ENCODE peak calls at places on chromosomes 4 and X, in ten cellular contexts. V is tibial artery; O is CD8-positive, alpha-beta T cell; I is endodermal cell; T is Panc1; U is tibial nerve; L is colonic mucosa; B is prostate gland; R is neural progenitor cell; S is left ventricle myocardium inferior. E is an unnamed sample. For H3K4me1 and H3K9me3, the result is how much of the 10 kb centered on the place peaks cover.

GRCh38 chr4:41540687-41541086 is 2.7 kb downstream of the LIMCH1 start:
- DNase-seq in V (no peak), O (no peak), I (no peak), T (no peak), U (no peak), L (no peak), B (no peak), R (no peak), S (no peak), E (no peak)

GRCh38 chr4:152478456-152479237 is 57.2 kb downstream of the FBXW7 start:
- DNase-seq in V (no peak), O (no peak), I (no peak), T (no peak), U (no peak), L (no peak), B (no peak), R (no peak), S (no peak), E (no peak)

GRCh38 chrX:137034508-137034872 is 695 bp upstream of the GPR101 start:
- DNase-seq in V (no peak), O (no peak), I (no peak), T (no peak), U (no peak), L (no peak), B (no peak), R (no peak), S (no peak), E (no peak)

GRCh38 chr4:16027114-16027513 is 56.7 kb downstream of the PROM1 start:
- DNase-seq in V (no peak), O (no peak), I (no peak), T (no peak), U (no peak), L (no peak), B (no peak), R (no peak), S (no peak), E (peak)

GRCh38 chr4:185849543-185850185 is 37.7 kb upstream of the SORBS2 start:
- DNase-seq in V (peak), O (no peak), I (no peak), T (no peak), U (peak), L (no peak), B (no peak), R (no peak), S (peak), E (no peak)

GRCh38 chr4:40976343-40976742 is 226.6 kb downstream of the NSUN7 start:
- DNase-seq in V (no peak), O (no peak), I (peak), T (no peak), U (peak), L (peak), B (peak), R (peak), S (no peak), E (peak)

GRCh38 chr4:125283702-125284279 is 31.0 kb upstream of the FAT4 start:
- DNase-seq in V (no peak), O (no peak), I (no peak), T (peak), U (no peak), L (no peak), B (no peak), R (peak), S (no peak), E (peak)

GRCh38 chr4:171644430-171645057 is 168.7 kb upstream of the GALNTL6 start:
- DNase-seq in V (no peak), O (no peak), I (no peak), T (no peak), U (no peak), L (no peak), B (no peak), R (no peak), S (no peak), E (no peak)

GRCh38 chrX:154083134-154083517 is 14.4 kb downstream of the MECP2 start:
- DNase-seq in V (no peak), O (no peak), I (no peak), T (no peak), U (no peak), L (no peak), B (no peak), R (no peak), S (no peak), E (no peak)

GRCh38 chr4:165207016-165207430 is 338 bp upstream of the KLHL2 start:
- DNase-seq in V (no peak), O (no peak), I (no peak), T (no peak), U (no peak), L (peak), B (peak), R (peak), S (no peak), E (no peak)

GRCh38 chr4:6443035-6444023 is 29.1 kb downstream of the PPP2R2C start:
- DNase-seq in V (no peak), O (no peak), I (no peak), T (no peak), U (no peak), L (no peak), B (no peak), R (no peak), S (no peak), E (no peak)

GRCh38 chrX:54076903-54077302 is 32.6 kb upstream of the PHF8 start:
- DNase-seq in V (no peak), O (no peak), I (no peak), T (peak), U (no peak), L (no peak), B (no peak), R (no peak), S (no peak), E (peak)

GRCh38 chr4:163920426-163920825 is 425.9 kb downstream of the TMA16 start:
- DNase-seq in V (no peak), O (no peak), I (no peak), T (no peak), U (no peak), L (no peak), B (no peak), R (no peak), S (no peak), E (no peak)

GRCh38 chrX:12223650-12224049 is 85.4 kb downstream of the FRMPD4 start:
- DNase-seq in V (no peak), O (no peak), I (no peak), T (no peak), U (no peak), L (no peak), B (no peak), R (no peak), S (no peak), E (no peak)

GRCh38 chr4:71275004-71275403 is 63.8 kb upstream of the SLC4A4 start:
- DNase-seq in V (no peak), O (no peak), I (no peak), T (no peak), U (no peak), L (no peak), B (no peak), R (no peak), S (no peak), E (no peak)

GRCh38 chr4:142265536-142265935 is 580.6 kb downstream of the INPP4B start:
- DNase-seq in V (no peak), O (no peak), I (no peak), T (peak), U (no peak), L (no peak), B (no peak), R (no peak), S (no peak), E (peak)

GRCh38 chr4:175530655-175531054 is 281.4 kb downstream of the GPM6A start:
- DNase-seq in V (no peak), O (no peak), I (no peak), T (no peak), U (no peak), L (no peak), B (no peak), R (no peak), S (no peak), E (peak)

GRCh38 chrX:129000797-129001196 is 522.5 kb downstream of the SMARCA1 start:
- DNase-seq in V (no peak), O (no peak), I (no peak), T (no peak), U (no peak), L (no peak), B (no peak), R (no peak), S (no peak), E (no peak)

GRCh38 chrX:46819136-46819535 is 17.7 kb upstream of the RP2 start:
- DNase-seq in V (no peak), O (no peak), I (no peak), T (no peak), U (no peak), L (no peak), B (no peak), R (no peak), S (no peak), E (peak)

GRCh38 chr4:169615467-169616106 is 3.2 kb upstream of the NEK1 start:
- DNase-seq in V (no peak), O (no peak), I (no peak), T (no peak), U (no peak), L (no peak), B (no peak), R (no peak), S (no peak), E (no peak)

GRCh38 chr4:41331224-41331623 is 74.5 kb downstream of the UCHL1 start:
- DNase-seq in V (no peak), O (no peak), I (no peak), T (no peak), U (no peak), L (no peak), B (no peak), R (no peak), S (no peak), E (no peak)

GRCh38 chr4:62709618-62710252 is 1509.6 kb downstream of the ADGRL3 start:
- DNase-seq in V (no peak), O (no peak), I (no peak), T (no peak), U (no peak), L (no peak), B (no peak), R (peak), S (no peak), E (peak)

GRCh38 chr4:99868126-99868596 is 26.1 kb downstream of the LAMTOR3 start:
- DNase-seq in V (no peak), O (no peak), I (peak), T (no peak), U (no peak), L (no peak), B (peak), R (peak), S (no peak), E (peak)

GRCh38 chrX:107748490-107748889 is 27.1 kb downstream of the TSC22D3 start:
- DNase-seq in V (no peak), O (no peak), I (no peak), T (no peak), U (no peak), L (no peak), B (no peak), R (no peak), S (no peak), E (no peak)

GRCh38 chr4:52604215-52604614 is 54.9 kb downstream of the USP46 start:
- DNase-seq in V (no peak), O (no peak), I (no peak), T (no peak), U (no peak), L (no peak), B (no peak), R (no peak), S (peak), E (no peak)

GRCh38 chrX:37883196-37883595 is 35.8 kb upstream of the DYNLT3 start:
- DNase-seq in V (no peak), O (no peak), I (no peak), T (no peak), U (no peak), L (no peak), B (no peak), R (no peak), S (no peak), E (no peak)

GRCh38 chr4:53616219-53616618 is 24.9 kb upstream of the LNX1 start:
- DNase-seq in V (no peak), O (no peak), I (no peak), T (no peak), U (no peak), L (no peak), B (no peak), R (no peak), S (no peak), E (no peak)

GRCh38 chrX:39157796-39158195 is 356.5 kb downstream of the MID1IP1 start:
- DNase-seq in V (no peak), O (no peak), I (no peak), T (no peak), U (no peak), L (no peak), B (no peak), R (no peak), S (no peak), E (no peak)

GRCh38 chr4:131488772-131489171 is 1660.3 kb upstream of the PCDH10 start:
- DNase-seq in V (no peak), O (no peak), I (no peak), T (no peak), U (no peak), L (no peak), B (no peak), R (no peak), S (no peak), E (peak)

GRCh38 chr4:102163404-102164140 is 181.7 kb downstream of the SLC39A8 start:
- DNase-seq in V (no peak), O (no peak), I (no peak), T (no peak), U (no peak), L (no peak), B (no peak), R (peak), S (no peak), E (no peak)

GRCh38 chr4:55386073-55386472 is 9.7 kb upstream of the TMEM165 start:
- DNase-seq in V (no peak), O (no peak), I (peak), T (no peak), U (no peak), L (no peak), B (no peak), R (peak), S (no peak), E (no peak)

GRCh38 chrX:107454302-107454701 is 4.8 kb downstream of the FRMPD3 start:
- DNase-seq in V (no peak), O (peak), I (peak), T (no peak), U (no peak), L (no peak), B (no peak), R (no peak), S (no peak), E (no peak)

GRCh38 chrX:20139966-20140365 is 1.7 kb downstream of the EIF1AX start:
- DNase-seq in V (no peak), O (no peak), I (no peak), T (no peak), U (no peak), L (no peak), B (no peak), R (no peak), S (no peak), E (peak)

GRCh38 chrX:46446727-46447378 is 98.4 kb downstream of the ZNF674 start:
- DNase-seq in V (peak), O (peak), I (peak), T (peak), U (peak), L (peak), B (peak), R (peak), S (peak), E (peak)

DNA sequence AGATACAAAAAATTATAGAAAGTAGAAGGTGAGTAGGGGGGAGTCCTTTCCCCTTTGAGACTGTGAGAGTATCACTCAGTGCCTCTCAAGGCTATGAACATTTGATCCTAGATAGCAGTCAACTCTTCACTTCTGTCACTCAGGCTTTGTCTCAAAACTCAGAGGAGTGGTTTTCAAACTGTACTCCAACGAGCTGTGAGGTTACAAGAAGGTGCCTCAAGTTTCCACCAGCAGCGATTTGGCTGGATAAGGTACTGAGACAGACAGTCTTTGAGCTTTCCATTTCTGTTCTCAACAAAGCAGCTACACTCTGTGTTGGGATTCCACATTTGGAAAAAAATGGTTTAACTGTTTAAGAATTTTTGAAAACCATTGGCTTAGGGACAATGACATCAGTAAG is 48.0 kb upstream of the NDST3 start:
- DNase-seq in V (no peak), O (no peak), I (no peak), T (no peak), U (no peak), L (no peak), B (no peak), R (no peak), S (no peak), E (no peak)
- H3K4me1 ChIP-seq in V (under half), O (under half), I (under half), T (under half), U (under half), L (under half), B (under half), R (under half), S (under half), E (under half)

GRCh38 chr4:8932884-8933283 is 61.2 kb upstream of the HMX1 start:
- DNase-seq in V (no peak), O (no peak), I (no peak), T (no peak), U (no peak), L (no peak), B (no peak), R (no peak), S (no peak), E (no peak)
- H3K9me3 ChIP-seq in V (under half), O (under half), I (under half), T (under half), U (under half), L (under half), B (under half), R (under half), S (under half), E (under half)

DNA sequence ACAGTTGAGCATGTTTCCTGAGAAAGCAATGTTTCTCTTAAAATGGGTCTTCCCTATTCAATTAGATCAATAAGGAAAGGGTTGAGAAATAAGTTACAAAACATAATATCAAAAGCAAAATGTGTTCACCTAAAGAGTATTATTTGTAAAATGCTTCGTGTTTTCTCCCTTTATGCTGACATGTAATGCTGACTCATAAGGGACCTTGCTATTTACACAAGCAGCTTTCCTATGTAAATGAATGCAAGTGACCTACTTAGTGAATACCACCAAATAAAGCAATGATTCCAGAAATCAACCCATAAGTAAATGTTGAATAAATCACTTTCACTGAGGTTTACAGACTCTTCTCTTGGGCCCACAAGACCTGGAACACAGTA is 91.5 kb downstream of the ELOVL6 start:
- DNase-seq in V (no peak), O (no peak), I (no peak), T (no peak), U (no peak), L (no peak), B (no peak), R (no peak), S (no peak), E (peak)
- H3K4me1 ChIP-seq in V (under half), O (under half), I (under half), T (under half), U (under half), L (under half), B (under half), R (under half), S (under half), E (under half)

GRCh38 chrX:125680366-125680765 is 360.7 kb downstream of the TEX13C start:
- DNase-seq in V (no peak), O (no peak), I (no peak), T (no peak), U (no peak), L (no peak), B (no peak), R (no peak), S (no peak), E (no peak)
- H3K9me3 ChIP-seq in V (under half), O (under half), I (under half), T (under half), U (under half), L (under half), B (under half), R (under half), S (under half), E (under half)

GRCh38 chr4:82363896-82364487 is 9.8 kb downstream of the HNRNPD start:
- DNase-seq in V (no peak), O (no peak), I (peak), T (no peak), U (no peak), L (no peak), B (no peak), R (no peak), S (no peak), E (no peak)

GRCh38 chr4:82371398-82371972 is 2.3 kb downstream of the HNRNPD start:
- DNase-seq in V (no peak), O (no peak), I (no peak), T (no peak), U (no peak), L (no peak), B (no peak), R (no peak), S (no peak), E (peak)

GRCh38 chr4:82372502-82372873 is 1.3 kb downstream of the HNRNPD start:
- DNase-seq in V (no peak), O (peak), I (peak), T (no peak), U (peak), L (peak), B (peak), R (peak), S (no peak), E (peak)

GRCh38 chr4:82362565-82362964 is 11.2 kb downstream of the HNRNPD start:
- DNase-seq in V (no peak), O (no peak), I (peak), T (no peak), U (no peak), L (no peak), B (no peak), R (no peak), S (no peak), E (no peak)

DNA sequence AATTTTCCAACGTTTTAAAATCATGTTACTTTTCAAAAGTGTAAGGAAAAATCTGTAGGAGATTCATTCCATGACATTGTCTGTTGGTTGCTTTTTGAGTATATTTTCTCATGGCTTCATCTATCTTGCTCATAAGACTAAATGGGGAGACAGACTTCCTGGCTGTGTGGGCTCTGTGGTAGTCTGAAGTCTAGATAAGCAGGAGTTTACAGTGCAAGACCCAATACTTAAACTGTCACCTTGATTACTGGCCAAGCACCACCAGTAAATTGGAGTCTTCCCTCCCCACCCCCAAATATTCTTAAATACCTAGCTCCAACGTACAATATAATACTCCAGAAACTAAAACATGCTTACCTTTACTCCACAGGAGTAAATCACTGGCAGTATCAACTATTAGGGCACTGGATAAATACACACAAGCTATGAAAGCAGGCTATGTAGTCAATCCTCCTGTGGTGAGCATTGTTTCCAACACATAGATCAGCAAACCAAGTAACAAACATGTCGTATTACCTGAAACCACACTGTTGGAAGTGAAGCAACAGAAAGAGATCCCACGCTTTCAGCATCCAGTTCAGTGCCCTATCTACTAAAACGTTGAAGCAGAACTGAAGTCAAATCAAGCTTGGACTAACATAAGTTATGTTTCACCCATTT is 6.2 kb downstream of the HNRNPD start:
- DNase-seq in V (no peak), O (no peak), I (no peak), T (no peak), U (no peak), L (no peak), B (no peak), R (no peak), S (no peak), E (no peak)
- H3K4me1 ChIP-seq in V (under half), O (half or more), I (under half), T (under half), U (half or more), L (under half), B (under half), R (under half), S (half or more), E (half or more)

GRCh38 chrX:66402165-66402564 is 236.7 kb downstream of the EDA2R start:
- DNase-seq in V (no peak), O (no peak), I (no peak), T (no peak), U (no peak), L (no peak), B (no peak), R (no peak), S (no peak), E (no peak)
- H3K9me3 ChIP-seq in V (under half), O (under half), I (under half), T (under half), U (under half), L (under half), B (under half), R (under half), S (under half), E (under half)

E was measured in adipocyte.